ENCODE peak calls at places on chromosomes 7 and 10, in five cellular contexts. M is activated T-cell treated with anti-CD3 and anti-CD28 coated beads, Interleukin-2, amount 50 U/mL, for 72 hours; V is HT1080; X is CD4-positive, CD25-positive, alpha-beta regulatory T cell; F is H9. W is an unnamed sample.

GRCh38 chr10:114337510-114338462 is 66.5 kb downstream of the AFAP1L2 start:
- DNase-seq in M (peak; percentile 45), V (peak; percentile 68), X (no peak), F (peak; percentile 81), W (peak; percentile 42)

GRCh38 chr7:142338633-142339501 is 81.0 kb upstream of the PRSS58 start:
- DNase-seq in M (no peak), V (peak; percentile 38), X (no peak), F (peak; percentile 88), W (no peak)

GRCh38 chr10:44902838-44903545 is 8.1 kb upstream of the TMEM72 start:
- DNase-seq in M (no peak), V (no peak), X (no peak), F (no peak), W (no peak)

GRCh38 chr7:36439624-36440023 is 50.0 kb downstream of the ANLN start:
- DNase-seq in M (no peak), V (no peak), X (no peak), F (no peak), W (no peak)

GRCh38 chr10:16384064-16384463 is 52.7 kb upstream of the PTER start:
- DNase-seq in M (no peak), V (no peak), X (no peak), F (no peak), W (no peak)

GRCh38 chr7:38383281-38383680 is 109.8 kb upstream of the TARP start:
- DNase-seq in M (no peak), V (no peak), X (no peak), F (no peak), W (no peak)

GRCh38 chr7:106752345-106752744 is 91.4 kb upstream of the CCDC71L start:
- DNase-seq in M (no peak), V (no peak), X (no peak), F (no peak), W (no peak)

GRCh38 chr10:90319188-90319914 is 538.5 kb downstream of the HTR7 start:
- DNase-seq in M (peak; percentile 6), V (peak; percentile 95), X (no peak), F (peak; percentile 81), W (peak; percentile 14)

GRCh38 chr10:79116801-79117723 is 48.3 kb downstream of the ZMIZ1 start:
- DNase-seq in M (no peak), V (no peak), X (no peak), F (no peak), W (peak; percentile 84)

GRCh38 chr7:3439333-3440030 is 138.4 kb downstream of the SDK1 start:
- DNase-seq in M (no peak), V (peak; percentile 94), X (no peak), F (no peak), W (no peak)

GRCh38 chr10:89355373-89355772 is 22.5 kb upstream of the IFIT1B start:
- DNase-seq in M (no peak), V (peak; percentile 84), X (no peak), F (no peak), W (no peak)

GRCh38 chr7:140003913-140004382 is 58.8 kb downstream of the PARP12 start:
- DNase-seq in M (peak; percentile 52), V (peak; percentile 59), X (no peak), F (peak; percentile 62), W (peak; percentile 79)

GRCh38 chr7:130324270-130324669 is 20.3 kb upstream of the CPA5 start:
- DNase-seq in M (no peak), V (no peak), X (no peak), F (no peak), W (no peak)

GRCh38 chr10:32983333-32983909 is 25.4 kb upstream of the ITGB1 start:
- DNase-seq in M (peak; percentile 35), V (peak; percentile 95), X (no peak), F (no peak), W (no peak)

GRCh38 chr10:131129544-131129943 is 182.0 kb downstream of the TCERG1L start:
- DNase-seq in M (no peak), V (no peak), X (no peak), F (no peak), W (no peak)

GRCh38 chr10:1515780-1516491 is 221.4 kb downstream of the ADARB2 start:
- DNase-seq in M (no peak), V (no peak), X (no peak), F (no peak), W (no peak)

GRCh38 chr10:123669901-123670300 is 3.7 kb downstream of the GPR26 start:
- DNase-seq in M (no peak), V (no peak), X (no peak), F (no peak), W (no peak)

GRCh38 chr10:3902054-3902808 is 117.2 kb upstream of the KLF6 start:
- DNase-seq in M (peak; percentile 48), V (no peak), X (peak; percentile 30), F (no peak), W (peak; percentile 72)

GRCh38 chr10:61609609-61610166 is 53.0 kb upstream of the CABCOCO1 start:
- DNase-seq in M (no peak), V (no peak), X (no peak), F (no peak), W (no peak)

GRCh38 chr7:143384148-143384547 is 3.0 kb downstream of the ZYX start:
- DNase-seq in M (no peak), V (no peak), X (no peak), F (no peak), W (no peak)

GRCh38 chr7:299628-300027 is 9.7 kb downstream of the FOXL3 start:
- DNase-seq in M (no peak), V (no peak), X (no peak), F (no peak), W (no peak)

GRCh38 chr7:55964261-55964801 is at the start of gene NIPSNAP2:
- DNase-seq in M (peak; percentile 87), V (no peak), X (peak; percentile 55), F (peak; percentile 72), W (peak; percentile 94)

GRCh38 chr10:102409604-102410426 is 8.8 kb downstream of the PSD start:
- DNase-seq in M (no peak), V (no peak), X (no peak), F (peak; percentile 38), W (peak; percentile 39)

GRCh38 chr10:73762915-73763314 is 18.7 kb downstream of the SEC24C start:
- DNase-seq in M (no peak), V (peak; percentile 59), X (no peak), F (no peak), W (no peak)

GRCh38 chr10:71459513-71459912 is 62.8 kb downstream of the CDH23 start:
- DNase-seq in M (no peak), V (no peak), X (no peak), F (peak; percentile 48), W (no peak)

GRCh38 chr7:6271694-6272371 is 591 bp downstream of the CYTH3 start:
- DNase-seq in M (peak; percentile 33), V (no peak), X (peak; percentile 14), F (no peak), W (peak; percentile 61)

GRCh38 chr7:82230826-82231581 is 212.6 kb downstream of the CACNA2D1 start:
- DNase-seq in M (no peak), V (no peak), X (no peak), F (no peak), W (no peak)

GRCh38 chr10:116521424-116522305 is 24.1 kb upstream of the PNLIP start:
- DNase-seq in M (peak; percentile 10), V (peak; percentile 23), X (no peak), F (no peak), W (peak; percentile 42)

GRCh38 chr10:107919626-107920235 is 755.2 kb upstream of the SORCS1 start:
- DNase-seq in M (no peak), V (no peak), X (no peak), F (no peak), W (no peak)

GRCh38 chr10:12559578-12560178 is 210.3 kb downstream of the CAMK1D start:
- DNase-seq in M (no peak), V (no peak), X (no peak), F (no peak), W (no peak)

GRCh38 chr7:126462405-126462804 is 790.3 kb downstream of the GRM8 start:
- DNase-seq in M (no peak), V (no peak), X (no peak), F (no peak), W (no peak)

GRCh38 chr7:119270045-119270464 is 1002.9 kb upstream of the KCND2 start:
- DNase-seq in M (peak; percentile 19), V (peak; percentile 66), X (no peak), F (peak; percentile 64), W (peak; percentile 39)

GRCh38 chr10:94403034-94403822 is 887 bp downstream of the TBC1D12 start:
- DNase-seq in M (peak; percentile 33), V (peak; percentile 70), X (no peak), F (peak; percentile 47), W (peak; percentile 84)

GRCh38 chr7:2444476-2444875 is 31.7 kb downstream of the GRIFIN start:
- DNase-seq in M (no peak), V (no peak), X (no peak), F (no peak), W (no peak)

W was measured in GM20000.